ENCODE peak calls at places on chromosome 5, in seven cellular contexts. P is neural progenitor cell, E is PC-3, G is neuronal stem cell, Z is colonic mucosa, T is MM.1S, Q is kidney. M is an unnamed sample.

GRCh38 chr5:16178745-16179372 is 732 bp downstream of the MARCHF11 start:
- DNase-seq in E (peak), G (peak), Q (peak), T (peak), Z (peak), P (peak), M (peak)

GRCh38 chr5:9339206-9339818 is 206.6 kb downstream of the SEMA5A start:
- DNase-seq in Q (no peak), E (peak), P (peak), G (no peak), T (peak), Z (no peak), M (no peak)

GRCh38 chr5:14503681-14504331 is 77.8 kb upstream of the OTULINL start:
- DNase-seq in Z (no peak), G (no peak), P (no peak), Q (no peak), E (no peak), T (no peak), M (no peak)

GRCh38 chr5:178590141-178590923 is at the start of gene COL23A1:
- DNase-seq in G (peak), P (peak), T (no peak), Z (peak), E (peak), Q (peak), M (peak)

GRCh38 chr5:151886741-151887261 is 37.9 kb downstream of the GLRA1 start:
- DNase-seq in E (no peak), Z (no peak), G (no peak), T (no peak), Q (no peak), P (no peak), M (no peak)

GRCh38 chr5:90479611-90480385 is 5.1 kb downstream of the POLR3G start:
- DNase-seq in T (no peak), Q (no peak), E (peak), Z (no peak), P (no peak), G (no peak), M (no peak)

GRCh38 chr5:142053434-142054253 is 40.8 kb upstream of the GNPDA1 start:
- DNase-seq in P (no peak), T (no peak), G (no peak), E (peak), Z (no peak), Q (no peak), M (peak)

GRCh38 chr5:148005788-148006520 is 57.8 kb upstream of the SPINK5 start:
- DNase-seq in G (no peak), P (peak), E (peak), T (no peak), Z (no peak), Q (no peak), M (no peak)

GRCh38 chr5:53265043-53265442 is 155.5 kb upstream of the MOCS2 start:
- DNase-seq in Z (no peak), E (peak), P (no peak), Q (no peak), G (no peak), T (no peak), M (no peak)

DNA sequence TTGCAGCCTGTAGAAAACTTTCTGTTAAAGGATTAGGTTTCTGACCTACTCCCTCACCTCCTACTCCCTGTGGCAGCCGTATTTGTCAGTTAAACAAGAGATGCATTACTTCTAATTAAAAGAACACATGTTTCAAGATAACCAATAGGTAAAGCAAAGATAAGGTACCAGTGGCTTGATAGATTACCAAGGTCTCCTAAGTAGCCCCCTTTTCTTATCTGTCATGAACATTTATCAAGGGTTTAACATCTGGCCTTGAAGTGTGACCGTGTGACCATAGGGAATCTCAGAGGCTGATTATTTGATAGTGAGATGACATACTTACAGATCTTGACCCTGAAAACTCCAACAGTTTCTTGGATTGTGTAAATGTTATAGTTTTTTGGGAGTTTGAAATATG is 764.0 kb upstream of the EDIL3 start:
- DNase-seq in P (no peak), E (no peak), Z (no peak), G (no peak), Q (no peak), T (no peak), M (no peak)
- H3K9ac ChIP-seq in P (no peak), E (no peak), Z (no peak), G (no peak), Q (no peak), T (no peak), M (no peak)

DNA sequence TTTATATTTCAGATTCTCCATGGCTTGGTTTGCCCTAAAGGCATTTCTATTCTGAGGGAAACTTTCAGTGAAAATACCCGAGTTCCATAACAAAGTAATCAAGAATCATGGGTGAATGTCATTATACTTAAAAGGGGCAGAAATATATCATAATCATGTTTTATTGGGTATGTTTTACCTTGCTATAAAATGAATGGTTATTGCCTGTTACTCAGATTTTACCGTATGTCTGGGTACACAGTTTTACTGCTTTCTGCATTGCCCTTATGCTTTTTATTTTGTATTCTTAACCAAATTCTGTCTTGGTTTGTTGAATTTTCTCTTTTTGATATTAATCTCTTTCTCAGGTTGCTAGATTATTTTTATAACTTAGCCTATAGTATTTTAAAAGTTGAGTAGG is 2.5 kb downstream of the GPR151 start:
- DNase-seq in Q (no peak), E (no peak), T (no peak), Z (no peak), G (no peak), P (no peak), M (no peak)
- H3K9ac ChIP-seq in Q (no peak), E (no peak), T (no peak), Z (no peak), G (no peak), P (no peak), M (no peak)

DNA sequence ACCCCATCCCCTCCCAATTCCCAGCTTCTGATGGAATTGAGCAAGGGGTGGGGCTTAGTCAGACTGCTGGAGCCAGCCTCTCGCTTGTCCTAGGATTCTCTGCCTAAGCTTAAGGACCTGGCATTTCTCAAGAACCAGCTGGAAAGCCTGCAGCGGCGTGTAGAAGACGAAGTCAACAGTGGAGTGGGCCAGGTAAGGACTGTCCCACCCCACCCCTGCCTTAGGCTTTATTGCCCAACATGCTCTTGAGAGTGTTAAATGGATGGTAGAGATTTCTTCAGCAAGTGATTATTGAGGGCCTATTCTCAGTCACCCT is 1.1 kb downstream of the SLC35A4 start:
- DNase-seq in Q (peak), P (peak), T (no peak), Z (no peak), G (no peak), E (no peak), M (peak)
- H3K9ac ChIP-seq in Q (peak), P (no peak), T (no peak), Z (no peak), G (no peak), E (peak), M (peak)

GRCh38 chr5:168681556-168682183 is 102.5 kb upstream of the PANK3 start:
- DNase-seq in T (no peak), Q (no peak), P (peak), E (no peak), G (no peak), Z (no peak), M (peak)

GRCh38 chr5:168683927-168684295 is 104.7 kb upstream of the PANK3 start:
- DNase-seq in E (no peak), T (no peak), G (no peak), Z (no peak), P (no peak), Q (no peak), M (no peak)

GRCh38 chr5:168683247-168683926 is 104.2 kb upstream of the PANK3 start:
- DNase-seq in E (no peak), P (no peak), T (no peak), Q (no peak), G (no peak), Z (no peak), M (no peak)

GRCh38 chr5:168679515-168679920 is 100.3 kb upstream of the PANK3 start:
- DNase-seq in E (peak), Z (peak), G (peak), Q (no peak), P (peak), T (peak), M (peak)

DNA sequence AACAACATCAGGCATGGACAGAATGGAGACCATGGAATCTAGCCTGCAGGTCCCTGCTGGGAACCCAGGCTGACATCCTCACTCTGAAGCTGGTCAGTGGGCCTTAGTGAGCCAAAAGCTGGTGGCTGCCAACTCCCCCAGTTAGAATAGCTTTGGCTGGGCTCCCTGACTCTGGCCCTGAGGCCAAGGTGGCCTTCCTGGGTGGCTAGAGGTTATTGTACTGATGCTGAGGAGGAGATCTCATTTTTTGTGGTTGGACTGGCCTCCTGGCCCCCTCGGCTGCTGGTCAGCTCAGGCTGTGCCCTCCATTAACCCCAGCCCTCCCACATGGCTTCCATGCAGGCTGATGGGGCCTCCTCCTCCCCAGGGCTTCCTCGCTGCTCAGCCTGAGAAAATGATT is 101.2 kb upstream of the PANK3 start:
- DNase-seq in E (no peak), Q (no peak), P (no peak), G (no peak), Z (no peak), T (no peak), M (no peak)
- H3K9ac ChIP-seq in E (no peak), Q (no peak), P (no peak), G (no peak), Z (no peak), T (no peak), M (peak)

DNA sequence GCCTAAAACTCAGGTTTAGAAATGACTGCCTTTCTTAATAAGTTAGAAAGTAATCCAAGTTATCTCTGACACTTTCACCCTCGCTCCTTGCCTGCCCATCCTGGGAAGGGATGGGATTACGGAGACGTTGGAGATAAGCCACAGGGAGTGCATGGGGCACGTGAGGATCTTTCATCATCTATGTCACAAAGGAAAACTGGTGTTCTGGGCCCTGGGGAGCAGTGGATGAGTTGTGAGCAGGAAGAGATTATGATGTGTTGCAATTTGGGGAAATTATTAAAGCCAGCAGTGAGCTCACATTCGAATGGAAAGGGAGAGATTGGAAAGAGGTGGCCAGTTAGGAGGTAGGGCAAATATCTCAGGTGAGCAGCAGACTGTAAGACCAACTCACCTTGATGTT is 12.8 kb downstream of the AFAP1L1 start:
- DNase-seq in T (no peak), Q (no peak), G (no peak), P (no peak), Z (no peak), E (no peak), M (peak)
- H3K9ac ChIP-seq in T (no peak), Q (no peak), G (no peak), P (no peak), Z (no peak), E (no peak), M (peak)

GRCh38 chr5:6755941-6756340 is 42.7 kb downstream of the TENT4A start:
- DNase-seq in Z (no peak), G (no peak), E (no peak), T (no peak), Q (no peak), P (no peak), M (no peak)

GRCh38 chr5:6753851-6754250 is 40.6 kb downstream of the TENT4A start:
- DNase-seq in Z (no peak), E (no peak), P (no peak), T (no peak), G (no peak), Q (peak), M (no peak)

GRCh38 chr5:6757414-6757969 is 44.3 kb downstream of the TENT4A start:
- DNase-seq in G (no peak), Q (no peak), E (no peak), P (no peak), Z (no peak), T (no peak), M (peak)

GRCh38 chr5:6754766-6755165 is 41.5 kb downstream of the TENT4A start:
- DNase-seq in E (no peak), Z (no peak), T (no peak), Q (no peak), G (no peak), P (no peak), M (no peak)

GRCh38 chr5:6755519-6755918 is 42.3 kb downstream of the TENT4A start:
- DNase-seq in Z (no peak), G (no peak), T (no peak), Q (no peak), E (no peak), P (no peak), M (no peak)
- H3K9ac ChIP-seq in Z (no peak), G (no peak), T (no peak), Q (no peak), E (no peak), P (no peak), M (no peak)